ENCODE peak calls at places on chromosomes 12 and 14, in eight cellular contexts. X is ureter; O is activated gamma-delta T cell treated with anti-CD3 and anti-CD28 coated beads, Interleukin-2, amount 50 U/mL, for 16 hours; D is stromal cell of bone marrow; V is effector CD4-positive, alpha-beta T cell; Y is Caki2; E is neuronal stem cell; N is foreskin fibroblast. A is an unnamed sample.

GRCh38 chr12:6091786-6092566 is 32.5 kb downstream of the VWF start:
- DNase-seq in X (no peak), O (no peak), D (no peak), V (no peak), Y (no peak), E (no peak), N (no peak), A (no peak)

GRCh38 chr12:88820012-88820411 is 239.7 kb upstream of the KITLG start:
- DNase-seq in X (no peak), O (no peak), D (no peak), V (no peak), Y (no peak), E (no peak), N (no peak), A (no peak)

GRCh38 chr12:128286970-128287369 is 20.0 kb downstream of the TMEM132C start:
- DNase-seq in X (no peak), O (no peak), D (no peak), V (no peak), Y (no peak), E (no peak), N (no peak), A (no peak)

GRCh38 chr14:32073537-32074189 is 3.4 kb upstream of the ARHGAP5 start:
- DNase-seq in X (peak), O (peak), D (peak), V (peak), Y (peak), E (peak), N (peak), A (peak)

GRCh38 chr12:30631710-30632109 is 64.0 kb downstream of the IPO8 start:
- DNase-seq in X (no peak), O (no peak), D (no peak), V (no peak), Y (no peak), E (no peak), N (no peak), A (no peak)

GRCh38 chr12:6866163-6866919 is 990 bp upstream of the TPI1 start:
- DNase-seq in X (no peak), O (no peak), D (no peak), V (no peak), Y (no peak), E (no peak), N (no peak), A (no peak)

GRCh38 chr14:50839048-50839447 is 8.1 kb upstream of the NIN start:
- DNase-seq in X (no peak), O (no peak), D (no peak), V (no peak), Y (no peak), E (no peak), N (no peak), A (no peak)

GRCh38 chr12:44835641-44836379 is 40.3 kb downstream of the NELL2 start:
- DNase-seq in X (no peak), O (peak), D (no peak), V (peak), Y (no peak), E (no peak), N (no peak), A (no peak)

GRCh38 chr14:67564236-67564635 is 31.1 kb downstream of the PLEKHH1 start:
- DNase-seq in X (no peak), O (no peak), D (no peak), V (no peak), Y (peak), E (no peak), N (no peak), A (no peak)

GRCh38 chr14:104086210-104086660 is 735 bp downstream of the ASPG start:
- DNase-seq in X (peak), O (no peak), D (no peak), V (no peak), Y (no peak), E (no peak), N (no peak), A (peak)

GRCh38 chr12:27299102-27299501 is 33.5 kb upstream of the BMAL2 start:
- DNase-seq in X (no peak), O (no peak), D (no peak), V (no peak), Y (no peak), E (no peak), N (no peak), A (no peak)

GRCh38 chr12:132514216-132514820 is 24.4 kb downstream of the FBRSL1 start:
- DNase-seq in X (no peak), O (no peak), D (no peak), V (no peak), Y (no peak), E (no peak), N (no peak), A (peak)

GRCh38 chr14:70422538-70422937 is 5.6 kb upstream of the SYNJ2BP start:
- DNase-seq in X (no peak), O (no peak), D (no peak), V (no peak), Y (no peak), E (no peak), N (no peak), A (no peak)

GRCh38 chr12:27319394-27319793 is 13.2 kb upstream of the BMAL2 start:
- DNase-seq in X (no peak), O (no peak), D (no peak), V (no peak), Y (no peak), E (no peak), N (no peak), A (no peak)

GRCh38 chr12:130186631-130187269 is 24.5 kb downstream of the FZD10 start:
- DNase-seq in X (no peak), O (no peak), D (no peak), V (no peak), Y (peak), E (no peak), N (no peak), A (no peak)

GRCh38 chr12:76548222-76548837 is 11.2 kb downstream of the OSBPL8 start:
- DNase-seq in X (no peak), O (no peak), D (no peak), V (no peak), Y (no peak), E (no peak), N (no peak), A (no peak)

GRCh38 chr12:126950266-126950665 is 1316.7 kb upstream of the TMEM132C start:
- DNase-seq in X (no peak), O (no peak), D (no peak), V (no peak), Y (no peak), E (no peak), N (no peak), A (no peak)

GRCh38 chr12:97267166-97267565 is 195.4 kb upstream of the RMST start:
- DNase-seq in X (no peak), O (no peak), D (no peak), V (no peak), Y (no peak), E (no peak), N (no peak), A (no peak)

GRCh38 chr12:25320123-25321006 is 69.6 kb upstream of the KRAS start:
- DNase-seq in X (no peak), O (no peak), D (no peak), V (no peak), Y (no peak), E (no peak), N (no peak), A (no peak)

GRCh38 chr12:16880864-16881285 is 274.9 kb upstream of the LMO3 start:
- DNase-seq in X (no peak), O (no peak), D (no peak), V (no peak), Y (no peak), E (peak), N (no peak), A (no peak)

GRCh38 chr14:104681689-104682074 is 7.7 kb upstream of the INF2 start:
- DNase-seq in X (peak), O (no peak), D (peak), V (no peak), Y (peak), E (peak), N (peak), A (peak)

GRCh38 chr14:58572092-58572853 is 65.5 kb upstream of the DACT1 start:
- DNase-seq in X (no peak), O (no peak), D (no peak), V (no peak), Y (peak), E (no peak), N (no peak), A (no peak)

GRCh38 chr12:42490261-42490842 is 99.2 kb downstream of the PRICKLE1 start:
- DNase-seq in X (no peak), O (no peak), D (no peak), V (no peak), Y (no peak), E (no peak), N (no peak), A (no peak)

GRCh38 chr12:47818382-47818700 is 1.4 kb downstream of the HDAC7 start:
- DNase-seq in X (no peak), O (no peak), D (no peak), V (no peak), Y (no peak), E (no peak), N (no peak), A (no peak)

GRCh38 chr12:57619434-57620244 is 8.4 kb downstream of the ARHGEF25 start:
- DNase-seq in X (no peak), O (no peak), D (no peak), V (no peak), Y (no peak), E (no peak), N (no peak), A (no peak)

GRCh38 chr12:101414533-101415119 is 7.1 kb upstream of the ARL1 start:
- DNase-seq in X (peak), O (no peak), D (peak), V (no peak), Y (peak), E (peak), N (peak), A (no peak)

GRCh38 chr12:97082029-97082428 is 175.0 kb downstream of the NEDD1 start:
- DNase-seq in X (no peak), O (no peak), D (no peak), V (no peak), Y (no peak), E (no peak), N (no peak), A (no peak)

GRCh38 chr12:54870048-54870447 is 15.7 kb downstream of the MUCL1 start:
- DNase-seq in X (no peak), O (no peak), D (no peak), V (no peak), Y (no peak), E (no peak), N (no peak), A (no peak)

GRCh38 chr14:96626916-96627315 is 124.7 kb downstream of the PAPOLA start:
- DNase-seq in X (no peak), O (no peak), D (no peak), V (no peak), Y (no peak), E (no peak), N (no peak), A (peak)

A was measured in left lobe of liver.